ENCODE peak calls at places on chromosomes 5 and 9, in ten cellular contexts. G, Q, L, U, A, Y, T, K, N and J are unnamed samples.

GRCh38 chr5:172153695-172154094 is 34.3 kb downstream of the STK10 start:
- DNase-seq in G (no peak), Q (no peak), L (no peak), U (no peak), A (no peak), Y (no peak), T (no peak), K (no peak), N (no peak), J (no peak)

GRCh38 chr9:128127568-128127989 is at the start of gene PTGES2:
- DNase-seq in G (peak), Q (peak), L (peak), U (peak), A (peak), Y (peak), T (peak), K (peak), N (peak), J (peak)

GRCh38 chr5:81749562-81750307 is 1.2 kb downstream of the SSBP2 start:
- DNase-seq in G (no peak), Q (peak), L (peak), U (no peak), A (peak), Y (no peak), T (peak), K (no peak), N (peak), J (peak)

GRCh38 chr5:143399616-143400540 is 3.6 kb downstream of the NR3C1 start:
- DNase-seq in G (no peak), Q (peak), L (peak), U (no peak), A (no peak), Y (no peak), T (no peak), K (no peak), N (no peak), J (no peak)

GRCh38 chr9:98326402-98327248 is 71.2 kb upstream of the TBC1D2 start:
- DNase-seq in G (no peak), Q (no peak), L (peak), U (peak), A (no peak), Y (no peak), T (no peak), K (no peak), N (no peak), J (no peak)

GRCh38 chr9:101727621-101728524 is 10.6 kb downstream of the GRIN3A start:
- DNase-seq in G (peak), Q (no peak), L (peak), U (peak), A (peak), Y (no peak), T (peak), K (no peak), N (no peak), J (peak)

GRCh38 chr5:107889387-107889786 is 218.7 kb upstream of the EFNA5 start:
- DNase-seq in G (no peak), Q (no peak), L (no peak), U (no peak), A (no peak), Y (no peak), T (no peak), K (no peak), N (no peak), J (peak)

GRCh38 chr5:66171349-66172344 is 27.5 kb downstream of the SREK1 start:
- DNase-seq in G (peak), Q (no peak), L (peak), U (peak), A (peak), Y (peak), T (peak), K (no peak), N (peak), J (peak)

GRCh38 chr9:35510745-35511428 is 21.0 kb downstream of the RUSC2 start:
- DNase-seq in G (no peak), Q (no peak), L (no peak), U (peak), A (peak), Y (peak), T (no peak), K (no peak), N (no peak), J (no peak)

GRCh38 chr5:93162201-93162654 is 418.8 kb downstream of the NR2F1-AS1 start:
- DNase-seq in G (no peak), Q (no peak), L (peak), U (peak), A (peak), Y (no peak), T (no peak), K (no peak), N (no peak), J (no peak)

GRCh38 chr5:180799902-180800801 is 2.5 kb downstream of the MGAT1 start:
- DNase-seq in G (no peak), Q (no peak), L (no peak), U (peak), A (peak), Y (no peak), T (no peak), K (no peak), N (no peak), J (no peak)

GRCh38 chr5:148559461-148559860 is 94.9 kb downstream of the HTR4 start:
- DNase-seq in G (no peak), Q (no peak), L (peak), U (no peak), A (no peak), Y (peak), T (no peak), K (no peak), N (no peak), J (no peak)